ENCODE peak calls at places on chromosomes 5 and 9, in six cellular contexts. O is endodermal cell, A is thoracic aorta, R is brain microvascular endothelial cell, P is IMR-90, H is bronchial epithelial cell. N is an unnamed sample. For H3K27me3, the result is how much of the 10 kb centered on the place peaks cover.

GRCh38 chr5:37831821-37832524 is 7.9 kb downstream of the GDNF start:
- DNase-seq in R (no peak), H (peak), A (no peak), O (no peak), P (peak), N (no peak)

GRCh38 chr9:23582836-23583235 is 243.2 kb downstream of the ELAVL2 start:
- DNase-seq in H (peak), P (no peak), A (no peak), O (no peak), R (no peak), N (no peak)

GRCh38 chr5:20559845-20560244 is 571.8 kb upstream of the CDH18 start:
- DNase-seq in P (no peak), R (no peak), O (no peak), H (no peak), A (no peak), N (peak)

GRCh38 chr9:97919217-97919813 is 3.0 kb downstream of the TRMO start:
- DNase-seq in A (no peak), H (no peak), O (no peak), R (no peak), P (no peak), N (no peak)

GRCh38 chr5:153974131-153974812 is 64.4 kb downstream of the FAM114A2 start:
- DNase-seq in R (peak), H (peak), O (peak), P (peak), A (no peak), N (peak)

GRCh38 chr9:110033869-110034268 is 174.1 kb downstream of the C9orf152 start:
- DNase-seq in H (no peak), P (no peak), R (no peak), O (no peak), A (no peak), N (no peak)

GRCh38 chr5:27437594-27438200 is 399.3 kb upstream of the CDH9 start:
- DNase-seq in H (peak), O (no peak), A (no peak), P (no peak), R (no peak), N (peak)

GRCh38 chr9:32589083-32589713 is 16.2 kb upstream of the NDUFB6 start:
- DNase-seq in R (peak), H (peak), P (peak), O (no peak), A (no peak), N (peak)

GRCh38 chr5:21654-22233 is 70.2 kb upstream of the PLEKHG4B start:
- DNase-seq in O (no peak), A (no peak), P (peak), H (peak), R (no peak), N (no peak)

GRCh38 chr5:31029925-31030324 is 163.6 kb upstream of the CDH6 start:
- DNase-seq in A (no peak), H (no peak), R (no peak), P (no peak), O (peak), N (no peak)

GRCh38 chr5:159880676-159881075 is 35.6 kb upstream of the ADRA1B start:
- DNase-seq in P (no peak), R (no peak), O (no peak), A (no peak), H (no peak), N (no peak)

GRCh38 chr9:93093081-93093448 is 3.0 kb upstream of the CARD19 start:
- DNase-seq in A (no peak), H (no peak), P (no peak), O (peak), R (no peak), N (no peak)
- H3K4me3 ChIP-seq in A (no peak), H (no peak), P (no peak), O (no peak), R (no peak), N (no peak)

GRCh38 chr9:134326754-134327526 is 685 bp downstream of the RXRA start:
- DNase-seq in O (peak), A (no peak), R (no peak), H (no peak), P (peak), N (no peak)

GRCh38 chr9:134327671-134328231 is 1.5 kb downstream of the RXRA start:
- DNase-seq in P (no peak), O (no peak), A (no peak), R (no peak), H (no peak), N (no peak)

GRCh38 chr9:134325096-134325812 is 1.0 kb upstream of the RXRA start:
- DNase-seq in H (peak), P (peak), R (no peak), A (no peak), O (peak), N (no peak)

GRCh38 chr9:134324359-134325095 is 1.7 kb upstream of the RXRA start:
- DNase-seq in O (no peak), R (peak), A (no peak), P (peak), H (no peak), N (no peak)

DNA sequence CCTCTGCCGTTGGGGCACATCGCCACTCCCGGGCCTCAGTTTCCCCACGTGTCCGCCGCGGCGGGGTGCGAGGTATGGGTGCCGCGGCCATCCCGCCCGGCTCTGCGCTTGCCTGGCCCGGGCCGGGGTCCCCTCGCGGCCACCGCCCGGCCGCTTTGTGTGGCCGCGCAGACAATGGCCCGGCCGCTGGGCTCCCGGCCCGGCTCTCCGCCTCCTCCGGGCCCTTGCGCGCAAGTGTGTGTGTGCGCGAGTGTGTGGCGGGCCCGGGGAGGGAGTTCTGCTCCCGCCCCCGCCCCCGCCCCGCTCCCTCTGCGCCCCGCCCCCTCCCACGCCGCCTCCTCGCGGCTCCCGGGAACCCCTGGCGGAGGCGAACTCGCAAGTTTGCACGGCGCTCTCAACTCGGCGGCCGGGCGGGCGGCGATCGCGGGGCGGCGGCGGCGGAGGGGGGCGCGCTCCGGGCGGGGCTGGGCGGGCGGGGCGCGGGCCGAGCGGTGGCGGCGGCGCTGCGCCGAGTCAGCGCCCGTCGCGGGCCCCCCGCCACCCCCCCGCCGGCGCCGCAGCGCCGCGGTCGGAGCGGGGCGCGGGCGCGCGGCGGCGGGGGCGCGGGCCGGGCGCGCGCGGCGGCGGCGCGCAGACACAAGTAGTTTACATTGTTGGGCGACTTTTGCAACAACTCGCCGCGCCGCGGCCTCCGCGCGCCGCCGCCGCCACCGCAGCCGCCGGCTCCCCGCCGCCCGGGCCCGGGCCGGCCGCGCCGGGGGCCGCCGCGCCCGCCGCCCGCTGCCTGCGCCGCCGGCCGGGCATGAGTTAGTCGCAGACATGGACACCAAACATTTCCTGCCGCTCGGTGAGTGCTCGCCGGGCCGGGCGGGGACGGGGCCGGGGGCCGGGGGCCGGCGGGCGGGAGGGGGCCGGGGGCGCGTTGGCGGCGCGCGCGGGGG is at the start of gene RXRA:
- DNase-seq in R (peak), P (peak), O (peak), A (no peak), H (peak), N (no peak)
- TF ChIP-seq CTCF in R (peak), P (peak), O (peak), A (peak), H (no peak), N (no peak)

GRCh38 chr5:173304591-173304988 is 23.6 kb downstream of the STC2 start:
- DNase-seq in O (no peak), P (no peak), A (no peak), H (no peak), R (no peak), N (no peak)
- H3K27me3 ChIP-seq in O (under half), P (under half), A (under half), H (under half), R (under half), N (under half)

DNA sequence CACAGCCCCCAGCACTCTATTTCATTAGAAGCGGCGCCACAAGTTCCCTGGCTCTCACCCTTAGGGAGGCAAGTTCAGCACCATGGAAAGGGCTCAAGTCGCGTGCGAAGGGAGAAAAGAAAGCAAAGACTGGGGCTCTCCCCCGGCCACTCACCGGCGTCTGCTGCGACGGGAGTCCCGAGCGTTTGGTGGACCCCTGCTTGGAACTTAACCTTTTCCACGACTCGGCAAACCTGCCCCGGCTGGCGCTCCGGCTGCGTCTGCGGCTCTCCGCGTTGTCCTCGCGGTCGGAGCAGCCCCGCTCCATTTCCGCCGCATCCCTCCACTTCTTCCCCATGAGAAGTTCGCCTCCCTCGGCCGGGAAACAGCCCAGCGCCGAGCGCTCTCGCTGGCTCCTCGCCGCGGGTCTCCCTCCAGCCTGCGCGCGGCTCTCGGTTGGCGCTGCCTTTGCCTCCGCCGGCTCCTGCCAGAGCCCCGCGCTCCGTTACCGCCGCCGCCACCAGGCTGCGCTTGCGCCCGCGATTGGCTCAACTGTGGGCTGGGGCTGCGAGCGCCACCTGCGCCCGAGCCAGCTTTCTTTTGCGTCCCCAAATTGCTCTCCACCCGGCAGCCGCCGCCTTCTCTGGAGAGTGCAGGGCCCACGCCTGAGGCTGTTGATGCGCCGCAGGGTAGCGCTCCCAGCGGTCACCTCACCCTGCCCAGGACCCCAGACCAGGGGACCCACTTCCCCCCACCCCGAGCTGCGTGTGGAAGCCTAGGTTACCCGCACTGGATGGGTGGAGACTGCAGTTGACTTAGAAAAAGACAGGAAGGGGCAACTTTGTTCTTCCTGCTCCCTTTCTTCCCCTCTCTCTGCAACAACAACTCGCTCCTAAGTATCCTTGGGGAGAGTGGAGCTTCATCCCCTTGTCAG is 321.6 kb downstream of the CEMIP2 start:
- DNase-seq in A (no peak), R (peak), O (peak), H (peak), P (peak), N (peak)
- H3K4me3 ChIP-seq in A (peak), R (peak), O (peak), H (peak), P (peak), N (peak)

GRCh38 chr5:61677220-61677619 is 345.2 kb downstream of the ZSWIM6 start:
- DNase-seq in R (no peak), O (no peak), A (no peak), H (no peak), P (no peak), N (no peak)

GRCh38 chr5:61674403-61674802 is 342.3 kb downstream of the ZSWIM6 start:
- DNase-seq in R (no peak), P (no peak), O (no peak), A (no peak), H (no peak), N (no peak)

GRCh38 chr5:61673007-61673735 is 341.1 kb downstream of the ZSWIM6 start:
- DNase-seq in P (peak), H (peak), O (no peak), R (peak), A (no peak), N (peak)

GRCh38 chr5:61678966-61679365 is 346.9 kb downstream of the ZSWIM6 start:
- DNase-seq in H (no peak), A (no peak), R (no peak), O (peak), P (no peak), N (no peak)

GRCh38 chr5:61675015-61675692 is 343.1 kb downstream of the ZSWIM6 start:
- DNase-seq in O (peak), H (no peak), P (no peak), R (no peak), A (no peak), N (no peak)
- TF ChIP-seq CTCF in O (peak), H (no peak), P (no peak), R (peak), A (no peak), N (no peak)

GRCh38 chr5:138252944-138253343 is 21.5 kb downstream of the GFRA3 start:
- DNase-seq in P (no peak), O (no peak), A (no peak), H (no peak), R (no peak), N (no peak)
- H3K27me3 ChIP-seq in P (under half), O (half or more), A (under half), H (under half), R (under half), N (under half)

DNA sequence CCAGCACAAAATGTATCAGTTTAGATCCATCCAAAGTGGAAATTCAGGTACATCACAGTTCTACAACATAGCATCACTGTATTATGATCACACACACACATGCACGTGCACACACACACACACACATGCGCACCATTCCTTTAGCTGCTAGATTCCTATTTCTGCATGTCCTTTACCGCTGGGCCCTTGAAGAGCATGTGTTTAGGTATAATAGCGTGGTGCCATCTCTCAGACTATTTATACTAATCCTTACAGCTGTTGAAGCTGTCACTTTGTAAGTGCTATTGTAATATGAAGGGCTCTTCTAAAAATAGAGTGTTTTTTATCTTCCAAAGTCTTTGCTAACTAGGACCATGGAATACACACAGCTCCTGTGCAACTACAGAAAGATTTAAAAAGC is 308.8 kb upstream of the TRPC7 start:
- DNase-seq in P (no peak), A (no peak), O (no peak), R (no peak), H (no peak), N (no peak)
- H3K4me3 ChIP-seq in P (no peak), A (no peak), O (no peak), R (no peak), H (no peak), N (no peak)